ENCODE peak calls at places on chromosome 12, in seven cellular contexts. F is nephron progenitor cell; E is GM12865; Y is fibroblast of the aortic adventitia; V is activated CD8-positive, alpha-beta T cell treated with anti-CD3 and anti-CD28 coated beads for 36 hours; L is ascending aorta; B is astrocyte. N is an unnamed sample.

GRCh38 chr12:126506426-126507182 is 1441.4 kb downstream of the AACS start:
- DNase-seq in F (no peak), E (peak; percentile 3), Y (peak; percentile 21), V (no peak), L (no peak), B (peak; percentile 38), N (no peak)

GRCh38 chr12:58504539-58504938 is 415.8 kb downstream of the LRIG3 start:
- DNase-seq in F (no peak), E (no peak), Y (no peak), V (no peak), L (no peak), B (peak; percentile 56), N (no peak)

GRCh38 chr12:42145552-42146215 is 1.0 kb upstream of the GXYLT1 start:
- DNase-seq in F (no peak), E (peak; percentile 8), Y (no peak), V (no peak), L (no peak), B (no peak), N (no peak)

GRCh38 chr12:11981174-11981733 is 89.5 kb upstream of the BCL2L14 start:
- DNase-seq in F (no peak), E (peak; percentile 94), Y (peak; percentile 7), V (peak; percentile 63), L (no peak), B (peak; percentile 49), N (no peak)

GRCh38 chr12:5435161-5435560 is 3.3 kb downstream of the NTF3 start:
- DNase-seq in F (no peak), E (no peak), Y (no peak), V (no peak), L (no peak), B (no peak), N (no peak)

GRCh38 chr12:68245071-68246021 is 8.1 kb downstream of the IL22 start:
- DNase-seq in F (peak; percentile 12), E (no peak), Y (peak; percentile 83), V (no peak), L (no peak), B (peak; percentile 53), N (no peak)

GRCh38 chr12:62214847-62215246 is 45.4 kb upstream of the USP15 start:
- DNase-seq in F (no peak), E (no peak), Y (no peak), V (no peak), L (no peak), B (no peak), N (no peak)

GRCh38 chr12:54383041-54383609 is 1.4 kb downstream of the ZNF385A start:
- DNase-seq in F (no peak), E (no peak), Y (peak; percentile 70), V (peak; percentile 61), L (no peak), B (peak; percentile 70), N (no peak)

GRCh38 chr12:103829092-103829491 is 11.9 kb downstream of the NT5DC3 start:
- DNase-seq in F (no peak), E (no peak), Y (peak; percentile 18), V (no peak), L (no peak), B (no peak), N (no peak)

GRCh38 chr12:89177802-89178201 is 174.5 kb downstream of the DUSP6 start:
- DNase-seq in F (no peak), E (no peak), Y (no peak), V (no peak), L (no peak), B (no peak), N (no peak)

GRCh38 chr12:49795654-49796105 is 32.5 kb downstream of the NCKAP5L start:
- DNase-seq in F (no peak), E (no peak), Y (no peak), V (no peak), L (no peak), B (no peak), N (no peak)

GRCh38 chr12:11773889-11774677 is 124.6 kb downstream of the ETV6 start:
- DNase-seq in F (no peak), E (no peak), Y (no peak), V (no peak), L (no peak), B (no peak), N (no peak)

GRCh38 chr12:119940881-119941280 is 48.2 kb upstream of the BICDL1 start:
- DNase-seq in F (no peak), E (no peak), Y (peak; percentile 69), V (no peak), L (no peak), B (peak; percentile 79), N (no peak)

GRCh38 chr12:125892276-125892675 is 827.0 kb downstream of the AACS start:
- DNase-seq in F (no peak), E (no peak), Y (no peak), V (no peak), L (no peak), B (peak; percentile 69), N (no peak)

GRCh38 chr12:6927999-6928702 is 392 bp downstream of the ATN1 start:
- DNase-seq in F (no peak), E (no peak), Y (no peak), V (no peak), L (no peak), B (no peak), N (no peak)

GRCh38 chr12:67437011-67437410 is 167.9 kb downstream of the CAND1 start:
- DNase-seq in F (no peak), E (no peak), Y (no peak), V (no peak), L (no peak), B (no peak), N (no peak)

GRCh38 chr12:1199700-1200099 is 208.7 kb downstream of the ERC1 start:
- DNase-seq in F (no peak), E (no peak), Y (peak; percentile 24), V (no peak), L (no peak), B (no peak), N (no peak)

GRCh38 chr12:9387450-9387849 is 179.3 kb upstream of the PZP start:
- DNase-seq in F (no peak), E (no peak), Y (no peak), V (no peak), L (no peak), B (no peak), N (no peak)

DNA sequence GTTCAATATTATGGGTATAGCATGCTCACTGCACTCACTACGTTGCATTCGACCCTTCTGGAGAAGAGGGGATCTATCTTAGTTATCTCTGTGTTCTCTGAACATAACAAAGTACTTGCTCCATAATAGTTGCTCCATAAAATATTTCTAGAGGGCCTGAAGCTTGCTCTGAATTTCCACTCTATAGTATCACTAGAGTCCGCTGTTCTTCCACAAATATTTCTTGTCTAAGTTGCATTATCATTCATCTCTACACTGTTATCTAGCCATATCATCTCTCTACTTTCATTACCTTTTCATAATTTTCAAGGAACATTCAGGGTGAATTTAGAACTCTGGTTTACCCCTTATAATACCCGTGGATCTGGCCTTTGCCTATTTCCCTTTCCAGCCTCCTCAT is 246.1 kb upstream of the PDE3A start:
- DNase-seq in F (no peak), E (no peak), Y (no peak), V (no peak), L (no peak), B (no peak), N (no peak)
- TF ChIP-seq CTCF in F (no peak), E (peak; percentile 7), Y (no peak), V (no peak), L (no peak), B (no peak), N (no peak)

DNA sequence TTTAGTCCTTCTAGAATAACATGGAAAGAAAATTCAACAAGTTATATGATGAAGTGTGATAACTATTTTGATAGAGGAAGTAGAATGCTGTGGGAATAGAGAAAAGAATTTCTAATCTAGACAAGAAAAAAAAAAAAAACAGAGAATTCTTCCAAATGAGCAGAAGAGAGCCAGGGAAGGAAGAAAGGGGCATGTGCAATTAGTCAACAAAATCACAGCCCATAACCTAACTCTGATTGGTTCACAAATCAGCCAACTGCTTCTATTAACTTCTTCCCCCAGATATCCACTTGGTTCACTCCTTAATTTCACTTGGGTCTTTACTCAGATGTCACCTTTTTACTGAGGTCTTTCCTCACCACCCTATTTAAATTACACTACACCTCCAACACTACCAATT is 69.5 kb downstream of the BTG1 start:
- DNase-seq in F (no peak), E (no peak), Y (no peak), V (no peak), L (no peak), B (peak; percentile 26), N (no peak)
- TF ChIP-seq CTCF in F (no peak), E (no peak), Y (no peak), V (no peak), L (no peak), B (no peak), N (no peak)

DNA sequence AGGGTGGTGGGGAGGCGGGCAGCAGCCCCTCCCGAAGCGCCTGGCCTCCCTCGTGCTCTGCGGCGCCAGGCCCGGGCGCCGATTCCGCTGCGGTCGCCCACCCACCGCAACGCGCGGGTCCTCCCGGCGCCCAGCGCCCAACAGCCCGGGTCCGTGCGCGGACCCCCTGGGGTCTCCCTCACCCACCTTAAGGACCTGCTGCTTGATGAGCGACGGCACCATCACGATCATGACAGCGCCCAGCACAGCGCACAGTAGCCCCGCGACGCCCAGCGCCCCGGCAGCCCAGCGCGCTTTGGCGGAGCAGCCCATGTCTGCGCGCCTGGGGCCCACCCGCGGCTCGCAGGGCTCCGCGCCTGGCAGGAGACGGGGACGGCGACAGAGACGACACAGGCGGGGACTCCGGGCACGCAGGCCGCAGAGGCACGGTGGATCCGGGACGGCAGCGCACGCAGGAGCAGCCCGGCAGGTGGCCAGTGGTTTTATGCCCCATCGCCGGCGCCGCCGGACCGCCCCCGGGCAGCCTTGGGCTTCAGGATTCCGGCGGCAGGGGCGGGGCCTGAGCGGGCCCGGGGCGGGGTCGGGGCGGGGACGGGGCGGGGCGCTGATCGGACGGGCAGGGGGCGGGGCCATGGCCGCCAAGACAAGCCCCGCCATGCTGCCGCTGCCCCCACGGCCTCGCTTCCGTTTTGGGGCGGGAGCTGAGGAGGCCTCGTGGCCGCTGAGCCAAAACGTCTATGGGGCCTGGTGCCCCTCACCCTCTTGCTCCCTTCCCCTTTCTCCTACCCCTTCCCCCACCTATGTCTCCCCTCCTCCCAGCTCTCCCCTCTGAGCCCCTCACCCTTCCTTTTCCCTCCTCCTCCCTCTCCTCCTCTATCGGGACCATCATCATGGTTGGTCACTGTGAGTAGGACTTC is at the start of gene SCARB1:
- DNase-seq in F (peak; percentile 88), E (peak; percentile 93), Y (peak; percentile 63), V (peak; percentile 84), L (peak; percentile 39), B (peak; percentile 33), N (peak; percentile 80)
- TF ChIP-seq CTCF in F (no peak), E (no peak), Y (no peak), V (no peak), L (no peak), B (no peak), N (no peak)

DNA sequence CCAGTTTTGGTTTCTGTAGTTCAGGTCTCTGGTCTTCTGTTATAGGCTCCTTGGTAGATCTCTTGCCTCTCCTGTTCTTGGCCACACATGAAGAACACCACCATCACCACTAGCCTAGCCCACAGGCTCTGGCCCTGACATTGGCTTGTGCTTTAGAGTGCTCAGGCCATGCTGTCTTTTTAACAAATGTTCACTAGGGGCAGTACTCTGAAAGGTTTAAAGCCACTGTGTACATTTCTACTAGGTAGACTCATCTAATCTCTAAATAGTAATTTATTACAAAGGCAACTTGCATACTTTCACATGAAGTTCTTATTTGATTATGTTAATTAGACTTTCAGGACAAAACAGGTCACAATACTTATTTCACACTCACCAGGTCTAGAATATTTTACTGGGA is 38.3 kb downstream of the PDE6H start:
- DNase-seq in F (no peak), E (peak; percentile 28), Y (no peak), V (peak; percentile 20), L (no peak), B (no peak), N (no peak)
- TF ChIP-seq CTCF in F (no peak), E (no peak), Y (peak; percentile 18), V (no peak), L (no peak), B (no peak), N (no peak)

N was measured in activated B cell treated with CpG ODN at 0.5 μM for 24 hours.